ENCODE peak calls at places on chromosome 14, in nine cellular contexts. Q, L, C, M, S, B, X, Y and V are unnamed samples.

GRCh38 chr14:22375321-22375930 is 213.6 kb downstream of the DAD1 start:
- DNase-seq in Q (no peak), L (no peak), C (no peak), M (peak), S (no peak), B (no peak), X (peak), Y (peak), V (no peak)

GRCh38 chr14:61229475-61229888 is 51.7 kb downstream of the TMEM30B start:
- DNase-seq in Q (no peak), L (no peak), C (no peak), M (no peak), S (no peak), B (peak), X (no peak), Y (no peak), V (peak)

GRCh38 chr14:51844482-51844881 is 15.9 kb upstream of the GNG2 start:
- DNase-seq in Q (no peak), L (no peak), C (no peak), M (no peak), S (no peak), B (no peak), X (no peak), Y (peak), V (no peak)

GRCh38 chr14:95463173-95463901 is 53.1 kb downstream of the SYNE3 start:
- DNase-seq in Q (no peak), L (no peak), C (no peak), M (no peak), S (no peak), B (no peak), X (no peak), Y (no peak), V (no peak)

GRCh38 chr14:50312734-50313054 is 570 bp downstream of the DMAC2L start:
- DNase-seq in Q (no peak), L (no peak), C (no peak), M (no peak), S (no peak), B (no peak), X (no peak), Y (no peak), V (no peak)

GRCh38 chr14:51547260-51547659 is 104.5 kb upstream of the FRMD6 start:
- DNase-seq in Q (peak), L (peak), C (peak), M (peak), S (peak), B (no peak), X (peak), Y (no peak), V (peak)

GRCh38 chr14:53924754-53925153 is 31.9 kb downstream of the BMP4 start:
- DNase-seq in Q (no peak), L (no peak), C (peak), M (peak), S (peak), B (no peak), X (peak), Y (no peak), V (peak)

GRCh38 chr14:68468437-68469207 is 324.2 kb downstream of the ZFP36L1 start:
- DNase-seq in Q (no peak), L (no peak), C (peak), M (no peak), S (no peak), B (no peak), X (peak), Y (no peak), V (no peak)

GRCh38 chr14:58862421-58862820 is 224.7 kb downstream of the DACT1 start:
- DNase-seq in Q (no peak), L (no peak), C (no peak), M (no peak), S (no peak), B (no peak), X (no peak), Y (no peak), V (no peak)

GRCh38 chr14:64880382-64881121 is 845 bp upstream of the SPTB start:
- DNase-seq in Q (peak), L (peak), C (no peak), M (no peak), S (no peak), B (peak), X (no peak), Y (peak), V (no peak)

GRCh38 chr14:89534896-89535615 is 118.0 kb upstream of the FOXN3 start:
- DNase-seq in Q (no peak), L (no peak), C (no peak), M (peak), S (no peak), B (no peak), X (peak), Y (no peak), V (no peak)

GRCh38 chr14:50928002-50928635 is 16.2 kb downstream of the PYGL start:
- DNase-seq in Q (no peak), L (peak), C (no peak), M (peak), S (peak), B (no peak), X (peak), Y (peak), V (peak)

GRCh38 chr14:36091096-36091495 is 85.4 kb downstream of the PTCSC3 start:
- DNase-seq in Q (no peak), L (no peak), C (peak), M (peak), S (peak), B (peak), X (peak), Y (no peak), V (peak)

GRCh38 chr14:44963775-44964380 is 1.9 kb downstream of the TOGARAM1 start:
- DNase-seq in Q (peak), L (no peak), C (no peak), M (no peak), S (no peak), B (no peak), X (peak), Y (no peak), V (no peak)

GRCh38 chr14:79584679-79585078 is 626.6 kb downstream of the DIO2 start:
- DNase-seq in Q (no peak), L (no peak), C (peak), M (peak), S (peak), B (no peak), X (peak), Y (no peak), V (peak)

GRCh38 chr14:89618821-89619551 is 202.0 kb upstream of the FOXN3 start:
- DNase-seq in Q (peak), L (peak), C (no peak), M (peak), S (no peak), B (peak), X (peak), Y (peak), V (no peak)

GRCh38 chr14:34212574-34212973 is 249.5 kb downstream of the SPTSSA start:
- DNase-seq in Q (no peak), L (no peak), C (no peak), M (no peak), S (no peak), B (no peak), X (no peak), Y (no peak), V (no peak)

GRCh38 chr14:23385244-23385643 is 8.4 kb downstream of the CMTM5 start:
- DNase-seq in Q (no peak), L (no peak), C (no peak), M (no peak), S (no peak), B (no peak), X (no peak), Y (no peak), V (no peak)

GRCh38 chr14:93039649-93040315 is 75.9 kb downstream of the ITPK1 start:
- DNase-seq in Q (peak), L (no peak), C (no peak), M (no peak), S (no peak), B (no peak), X (no peak), Y (no peak), V (peak)

GRCh38 chr14:80456200-80456599 is 244.9 kb upstream of the DIO2 start:
- DNase-seq in Q (no peak), L (no peak), C (peak), M (peak), S (no peak), B (no peak), X (peak), Y (no peak), V (peak)

GRCh38 chr14:23883684-23884540 is 69.7 kb upstream of the DHRS4 start:
- DNase-seq in Q (no peak), L (no peak), C (no peak), M (no peak), S (no peak), B (no peak), X (no peak), Y (no peak), V (no peak)

GRCh38 chr14:99862111-99862510 is 68.9 kb downstream of the EML1 start:
- DNase-seq in Q (no peak), L (no peak), C (no peak), M (peak), S (no peak), B (no peak), X (peak), Y (no peak), V (no peak)

GRCh38 chr14:104297313-104297704 is 158.9 kb downstream of the KIF26A start:
- DNase-seq in Q (peak), L (no peak), C (no peak), M (no peak), S (no peak), B (no peak), X (no peak), Y (no peak), V (no peak)

GRCh38 chr14:64092338-64092737 is 201.8 kb downstream of the ESR2 start:
- DNase-seq in Q (no peak), L (no peak), C (no peak), M (no peak), S (no peak), B (no peak), X (no peak), Y (no peak), V (no peak)

GRCh38 chr14:91517013-91517412 is 6.9 kb upstream of the PPP4R3A start:
- DNase-seq in Q (no peak), L (no peak), C (no peak), M (no peak), S (no peak), B (no peak), X (no peak), Y (no peak), V (no peak)

GRCh38 chr14:64728106-64728505 is 23.9 kb downstream of the PLEKHG3 start:
- DNase-seq in Q (peak), L (no peak), C (no peak), M (no peak), S (no peak), B (no peak), X (no peak), Y (no peak), V (no peak)

GRCh38 chr14:101772770-101773169 is 11.3 kb downstream of the PPP2R5C start:
- DNase-seq in Q (no peak), L (no peak), C (no peak), M (no peak), S (no peak), B (peak), X (no peak), Y (no peak), V (no peak)

GRCh38 chr14:75147423-75148071 is 20.7 kb upstream of the NEK9 start:
- DNase-seq in Q (peak), L (peak), C (no peak), M (peak), S (peak), B (peak), X (peak), Y (no peak), V (peak)

GRCh38 chr14:56322531-56322930 is 204.3 kb downstream of the PELI2 start:
- DNase-seq in Q (no peak), L (no peak), C (no peak), M (peak), S (no peak), B (no peak), X (no peak), Y (no peak), V (no peak)
- TF ChIP-seq CTCF in Q (no peak), L (no peak), C (no peak), M (no peak), S (no peak), B (no peak), X (no peak), Y (no peak), V (no peak)

GRCh38 chr14:20662968-20663731 is 21.2 kb upstream of the RNASE4 start:
- DNase-seq in Q (peak), L (peak), C (no peak), M (peak), S (no peak), B (peak), X (peak), Y (peak), V (no peak)
- TF ChIP-seq CTCF in Q (no peak), L (peak), C (peak), M (peak), S (peak), B (peak), X (peak), Y (peak), V (peak)

GRCh38 chr14:37116933-37117844 is 55.2 kb downstream of the SLC25A21 start:
- DNase-seq in Q (no peak), L (no peak), C (no peak), M (peak), S (peak), B (no peak), X (peak), Y (no peak), V (peak)
- TF ChIP-seq CTCF in Q (no peak), L (peak), C (peak), M (peak), S (peak), B (no peak), X (peak), Y (no peak), V (peak)

GRCh38 chr14:70888151-70888499 is 19.1 kb upstream of the PCNX1 start:
- DNase-seq in Q (no peak), L (no peak), C (no peak), M (no peak), S (no peak), B (no peak), X (no peak), Y (no peak), V (no peak)
- TF ChIP-seq CTCF in Q (no peak), L (no peak), C (no peak), M (no peak), S (no peak), B (no peak), X (peak), Y (peak), V (no peak)